ENCODE peak calls at places on chromosomes 5 and 9, in eight cellular contexts. M is ascending aorta, F is SJSA1, A is IMR-90, Z is MM.1S, C is keratinocyte, I is prostate gland, R is mesendoderm. S is an unnamed sample.

GRCh38 chr5:174312641-174313040 is 267.1 kb downstream of the NSG2 start:
- DNase-seq in M (peak; percentile 53), F (no peak), A (no peak), Z (no peak), C (no peak), I (no peak), R (no peak), S (no peak)

GRCh38 chr5:106843812-106844416 is 826.8 kb downstream of the EFNA5 start:
- DNase-seq in M (no peak), F (no peak), A (no peak), Z (peak; percentile 43), C (no peak), I (no peak), R (peak; percentile 65), S (no peak)

GRCh38 chr9:811101-811531 is 30.4 kb upstream of the DMRT1 start:
- DNase-seq in M (no peak), F (no peak), A (peak; percentile 60), Z (no peak), C (peak; percentile 28), I (peak; percentile 38), R (no peak), S (peak; percentile 6)

GRCh38 chr9:137082925-137083290 is 3.9 kb upstream of the MAN1B1 start:
- DNase-seq in M (no peak), F (no peak), A (no peak), Z (no peak), C (no peak), I (no peak), R (no peak), S (no peak)

GRCh38 chr9:134554750-134555655 is 86.6 kb upstream of the COL5A1 start:
- DNase-seq in M (no peak), F (no peak), A (peak; percentile 38), Z (no peak), C (no peak), I (no peak), R (no peak), S (no peak)

GRCh38 chr5:62771331-62771730 is 192.7 kb downstream of the LRRC70 start:
- DNase-seq in M (no peak), F (no peak), A (no peak), Z (no peak), C (no peak), I (no peak), R (no peak), S (no peak)

GRCh38 chr5:133708451-133708850 is 96.1 kb upstream of the FSTL4 start:
- DNase-seq in M (peak; percentile 38), F (no peak), A (no peak), Z (no peak), C (no peak), I (no peak), R (no peak), S (no peak)

GRCh38 chr5:83035373-83036170 is 41.6 kb downstream of the TMEM167A start:
- DNase-seq in M (peak; percentile 66), F (no peak), A (no peak), Z (no peak), C (no peak), I (no peak), R (no peak), S (peak; percentile 17)

GRCh38 chr5:10527281-10527950 is 36.5 kb upstream of the ANKRD33B start:
- DNase-seq in M (no peak), F (peak; percentile 93), A (peak; percentile 23), Z (no peak), C (no peak), I (no peak), R (no peak), S (no peak)
- H3K27ac ChIP-seq in M (no peak overlapping the region), F (peak overlapping the region; percentile 80), A (peak overlapping the region; percentile 60), Z (no peak overlapping the region), C (no peak overlapping the region), I (no peak overlapping the region), R (no peak overlapping the region), S (no peak overlapping the region)

GRCh38 chr9:93005876-93006275 is 52.6 kb upstream of the SUSD3 start:
- DNase-seq in M (peak; percentile 38), F (no peak), A (no peak), Z (no peak), C (no peak), I (no peak), R (no peak), S (no peak)

GRCh38 chr9:93004561-93004960 is 53.9 kb upstream of the SUSD3 start:
- DNase-seq in M (peak; percentile 58), F (no peak), A (no peak), Z (no peak), C (no peak), I (no peak), R (no peak), S (no peak)

GRCh38 chr9:93001036-93001435 is 53.7 kb downstream of the FGD3 start:
- DNase-seq in M (no peak), F (no peak), A (no peak), Z (no peak), C (no peak), I (no peak), R (no peak), S (no peak)

GRCh38 chr9:93002700-93003099 is 55.4 kb downstream of the FGD3 start:
- DNase-seq in M (no peak), F (no peak), A (no peak), Z (no peak), C (no peak), I (no peak), R (no peak), S (no peak)

GRCh38 chr9:93003552-93004407 is 54.7 kb upstream of the SUSD3 start:
- DNase-seq in M (peak; percentile 69), F (peak; percentile 15), A (peak; percentile 22), Z (peak; percentile 66), C (no peak), I (peak; percentile 49), R (peak; percentile 64), S (no peak)
- H3K27ac ChIP-seq in M (no peak overlapping the region), F (no peak overlapping the region), A (no peak overlapping the region), Z (no peak overlapping the region), C (no peak overlapping the region), I (no peak overlapping the region), R (no peak overlapping the region), S (no peak overlapping the region)

GRCh38 chr5:16707869-16708192 is 91.0 kb upstream of the RETREG1 start:
- DNase-seq in M (no peak), F (no peak), A (no peak), Z (no peak), C (no peak), I (no peak), R (no peak), S (no peak)

GRCh38 chr5:16713386-16713928 is 96.7 kb upstream of the RETREG1 start:
- DNase-seq in M (peak; percentile 45), F (no peak), A (peak; percentile 38), Z (no peak), C (no peak), I (no peak), R (peak; percentile 89), S (no peak)

GRCh38 chr5:16712178-16712577 is 95.4 kb upstream of the RETREG1 start:
- DNase-seq in M (no peak), F (no peak), A (no peak), Z (no peak), C (no peak), I (no peak), R (no peak), S (no peak)

GRCh38 chr5:16709691-16710420 is 93.1 kb upstream of the RETREG1 start:
- DNase-seq in M (no peak), F (no peak), A (peak; percentile 48), Z (no peak), C (no peak), I (no peak), R (no peak), S (no peak)

DNA sequence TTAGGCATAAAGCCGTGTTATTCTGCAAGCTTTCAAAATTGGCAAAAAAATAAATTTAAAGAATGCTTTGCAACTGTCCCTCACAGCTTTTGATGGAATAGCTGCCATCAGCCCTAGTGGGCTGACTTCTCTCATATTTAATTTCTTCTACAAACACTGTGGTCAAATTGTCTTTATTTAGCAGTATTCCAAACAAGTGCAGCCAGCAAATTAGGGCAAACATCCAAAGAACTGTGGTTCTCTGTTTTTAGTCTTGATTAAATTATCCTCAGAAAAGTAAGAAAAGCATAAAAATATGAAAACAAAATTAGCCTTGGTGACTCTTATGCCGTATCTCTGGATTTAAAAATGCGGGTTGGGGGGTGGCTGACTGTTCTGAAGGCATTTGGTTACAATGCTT is 95.8 kb upstream of the RETREG1 start:
- DNase-seq in M (no peak), F (no peak), A (peak; percentile 14), Z (no peak), C (no peak), I (no peak), R (no peak), S (no peak)
- H3K27ac ChIP-seq in M (no peak overlapping the region), F (no peak overlapping the region), A (no peak overlapping the region), Z (no peak overlapping the region), C (no peak overlapping the region), I (no peak overlapping the region), R (no peak overlapping the region), S (no peak overlapping the region)

GRCh38 chr5:6372251-6373080 is 5.9 kb downstream of the MED10 start:
- DNase-seq in M (peak; percentile 33), F (no peak), A (no peak), Z (no peak), C (no peak), I (no peak), R (no peak), S (no peak)
- H3K27ac ChIP-seq in M (no peak overlapping the region), F (no peak overlapping the region), A (no peak overlapping the region), Z (no peak overlapping the region), C (no peak overlapping the region), I (no peak overlapping the region), R (no peak overlapping the region), S (no peak overlapping the region)

GRCh38 chr5:57887851-57888621 is 405.4 kb upstream of the ACTBL2 start:
- DNase-seq in M (peak; percentile 65), F (peak; percentile 53), A (peak; percentile 69), Z (peak; percentile 72), C (no peak), I (peak; percentile 39), R (peak; percentile 87), S (peak; percentile 13)

GRCh38 chr5:57889558-57889957 is 406.9 kb upstream of the ACTBL2 start:
- DNase-seq in M (no peak), F (peak; percentile 95), A (peak; percentile 83), Z (peak; percentile 52), C (peak; percentile 96), I (no peak), R (peak; percentile 80), S (no peak)

GRCh38 chr5:57884346-57885102 is 401.9 kb upstream of the ACTBL2 start:
- DNase-seq in M (no peak), F (no peak), A (no peak), Z (no peak), C (no peak), I (no peak), R (no peak), S (no peak)
- H3K27ac ChIP-seq in M (no peak overlapping the region), F (no peak overlapping the region), A (no peak overlapping the region), Z (no peak overlapping the region), C (no peak overlapping the region), I (no peak overlapping the region), R (no peak overlapping the region), S (no peak overlapping the region)

GRCh38 chr9:88775037-88775471 is 216.2 kb upstream of the S1PR3 start:
- DNase-seq in M (peak; percentile 75), F (peak; percentile 60), A (peak; percentile 98), Z (no peak), C (no peak), I (peak; percentile 55), R (no peak), S (peak; percentile 24)
- H3K27ac ChIP-seq in M (no peak overlapping the region), F (peak overlapping the region; percentile 89), A (peak overlapping the region; percentile 82), Z (no peak overlapping the region), C (peak overlapping the region; percentile 82), I (no peak overlapping the region), R (no peak overlapping the region), S (no peak overlapping the region)

GRCh38 chr5:139457653-139458306 is 4.8 kb downstream of the ECSCR start:
- DNase-seq in M (no peak), F (no peak), A (no peak), Z (peak; percentile 11), C (no peak), I (no peak), R (no peak), S (no peak)
- H3K27ac ChIP-seq in M (no peak overlapping the region), F (no peak overlapping the region), A (no peak overlapping the region), Z (no peak overlapping the region), C (no peak overlapping the region), I (no peak overlapping the region), R (no peak overlapping the region), S (no peak overlapping the region)